ENCODE peak calls at places on chromosomes 1 and 21, in six cellular contexts. Z is IMR-90, R is H9, S is mesenchymal stem cell, N is mesendoderm, X is H1. M is an unnamed sample.

GRCh38 chr1:171116676-171117075 is 26.0 kb downstream of the FMO3 start:
- DNase-seq in Z (peak), R (no peak), S (peak), N (no peak), X (no peak), M (no peak)

GRCh38 chr21:8989883-8990325 is 1531.5 kb upstream of the TPTE start:
- DNase-seq in Z (no peak), R (no peak), S (no peak), N (no peak), X (no peak), M (no peak)

GRCh38 chr1:41313661-41314131 is 47.5 kb upstream of the FOXO6 start:
- DNase-seq in Z (no peak), R (peak), S (peak), N (peak), X (peak), M (no peak)

GRCh38 chr1:116157096-116157495 is 45.9 kb downstream of the MAB21L3 start:
- DNase-seq in Z (no peak), R (no peak), S (no peak), N (no peak), X (no peak), M (no peak)

GRCh38 chr21:46564391-46564790 is 40.5 kb downstream of the S100B start:
- DNase-seq in Z (no peak), R (no peak), S (no peak), N (no peak), X (no peak), M (no peak)

GRCh38 chr1:8239306-8240023 is 78.4 kb upstream of the SLC45A1 start:
- DNase-seq in Z (peak), R (peak), S (peak), N (peak), X (peak), M (peak)

GRCh38 chr1:169546087-169546995 is 39.9 kb downstream of the F5 start:
- DNase-seq in Z (peak), R (peak), S (peak), N (peak), X (no peak), M (peak)

GRCh38 chr1:55129194-55129728 is 85.9 kb downstream of the USP24 start:
- DNase-seq in Z (peak), R (no peak), S (no peak), N (no peak), X (no peak), M (no peak)

GRCh38 chr1:228434674-228435073 is 18.0 kb upstream of the TRIM17 start:
- DNase-seq in Z (no peak), R (no peak), S (no peak), N (peak), X (no peak), M (no peak)

GRCh38 chr1:209565759-209566678 is 17.5 kb upstream of the CAMK1G start:
- DNase-seq in Z (peak), R (peak), S (peak), N (peak), X (peak), M (peak)

GRCh38 chr1:5514519-5515183 is 477.6 kb downstream of the NPHP4 start:
- DNase-seq in Z (peak), R (peak), S (peak), N (peak), X (peak), M (peak)

GRCh38 chr1:7808253-7808844 is 24.3 kb downstream of the PER3 start:
- DNase-seq in Z (peak), R (no peak), S (peak), N (peak), X (no peak), M (no peak)

GRCh38 chr1:212520746-212521145 is 87.8 kb upstream of the ATF3 start:
- DNase-seq in Z (no peak), R (no peak), S (no peak), N (no peak), X (no peak), M (no peak)
- H2BK15ac ChIP-seq in Z (no peak), R (no peak), S (no peak), N (no peak), X (no peak), M (no peak)

GRCh38 chr21:21158376-21158918 is 160.2 kb downstream of the NCAM2 start:
- DNase-seq in Z (no peak), R (no peak), S (no peak), N (no peak), X (no peak), M (no peak)

GRCh38 chr21:21159253-21159899 is 161.2 kb downstream of the NCAM2 start:
- DNase-seq in Z (peak), R (no peak), S (no peak), N (no peak), X (no peak), M (no peak)

GRCh38 chr21:21151231-21151630 is 153.0 kb downstream of the NCAM2 start:
- DNase-seq in Z (no peak), R (no peak), S (no peak), N (no peak), X (no peak), M (no peak)

GRCh38 chr21:21156919-21157318 is 158.7 kb downstream of the NCAM2 start:
- DNase-seq in Z (peak), R (no peak), S (no peak), N (no peak), X (no peak), M (no peak)

GRCh38 chr21:21156397-21156796 is 158.2 kb downstream of the NCAM2 start:
- DNase-seq in Z (no peak), R (no peak), S (no peak), N (no peak), X (no peak), M (no peak)
- H2BK15ac ChIP-seq in Z (no peak), R (no peak), S (no peak), N (no peak), X (no peak), M (no peak)

GRCh38 chr1:31991202-31991601 is 22.5 kb upstream of the KHDRBS1 start:
- DNase-seq in Z (no peak), R (no peak), S (no peak), N (no peak), X (no peak), M (no peak)

GRCh38 chr1:31989964-31990363 is 23.7 kb upstream of the KHDRBS1 start:
- DNase-seq in Z (no peak), R (no peak), S (no peak), N (no peak), X (no peak), M (no peak)

DNA sequence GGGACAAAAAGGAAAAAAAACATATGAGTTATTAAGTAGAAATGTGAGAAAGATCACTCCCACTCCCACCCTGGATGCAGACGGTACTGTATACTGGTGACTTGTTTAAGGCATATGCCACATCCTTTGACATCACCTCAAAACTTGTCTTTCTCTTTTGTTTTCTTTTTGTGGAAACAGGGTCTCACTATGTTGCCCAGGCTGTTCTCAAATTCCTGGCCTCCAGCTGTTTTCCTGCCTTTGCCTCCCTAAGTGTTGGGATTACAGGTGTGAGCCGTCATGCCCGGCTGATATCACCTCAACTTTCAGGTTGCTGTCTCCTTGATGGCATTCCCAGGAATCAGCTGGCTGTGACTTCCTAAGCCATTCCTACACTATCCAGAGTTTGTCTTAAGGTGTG is 18.4 kb upstream of the KHDRBS1 start:
- DNase-seq in Z (no peak), R (no peak), S (no peak), N (no peak), X (no peak), M (no peak)
- H2BK15ac ChIP-seq in Z (no peak), R (no peak), S (no peak), N (no peak), X (no peak), M (no peak)

GRCh38 chr1:14795589-14795988 is 197.1 kb downstream of the KAZN start:
- DNase-seq in Z (no peak), R (no peak), S (no peak), N (no peak), X (no peak), M (no peak)

GRCh38 chr1:14790967-14791366 is 192.5 kb downstream of the KAZN start:
- DNase-seq in Z (no peak), R (no peak), S (no peak), N (no peak), X (no peak), M (no peak)

GRCh38 chr1:14791611-14792010 is 193.1 kb downstream of the KAZN start:
- DNase-seq in Z (no peak), R (no peak), S (no peak), N (no peak), X (no peak), M (no peak)

GRCh38 chr1:14800014-14800413 is 201.5 kb downstream of the KAZN start:
- DNase-seq in Z (no peak), R (no peak), S (no peak), N (no peak), X (no peak), M (no peak)

GRCh38 chr1:14794136-14794768 is 195.8 kb downstream of the KAZN start:
- DNase-seq in Z (no peak), R (no peak), S (no peak), N (no peak), X (no peak), M (no peak)
- H2BK15ac ChIP-seq in Z (no peak), R (no peak), S (no peak), N (no peak), X (no peak), M (no peak)

GRCh38 chr21:40315647-40316046 is 448.4 kb downstream of the PCP4 start:
- DNase-seq in Z (no peak), R (no peak), S (no peak), N (no peak), X (no peak), M (no peak)

GRCh38 chr21:40318371-40318770 is 451.1 kb downstream of the PCP4 start:
- DNase-seq in Z (no peak), R (no peak), S (no peak), N (no peak), X (no peak), M (no peak)
- H2BK15ac ChIP-seq in Z (no peak), R (no peak), S (no peak), N (no peak), X (no peak), M (no peak)

DNA sequence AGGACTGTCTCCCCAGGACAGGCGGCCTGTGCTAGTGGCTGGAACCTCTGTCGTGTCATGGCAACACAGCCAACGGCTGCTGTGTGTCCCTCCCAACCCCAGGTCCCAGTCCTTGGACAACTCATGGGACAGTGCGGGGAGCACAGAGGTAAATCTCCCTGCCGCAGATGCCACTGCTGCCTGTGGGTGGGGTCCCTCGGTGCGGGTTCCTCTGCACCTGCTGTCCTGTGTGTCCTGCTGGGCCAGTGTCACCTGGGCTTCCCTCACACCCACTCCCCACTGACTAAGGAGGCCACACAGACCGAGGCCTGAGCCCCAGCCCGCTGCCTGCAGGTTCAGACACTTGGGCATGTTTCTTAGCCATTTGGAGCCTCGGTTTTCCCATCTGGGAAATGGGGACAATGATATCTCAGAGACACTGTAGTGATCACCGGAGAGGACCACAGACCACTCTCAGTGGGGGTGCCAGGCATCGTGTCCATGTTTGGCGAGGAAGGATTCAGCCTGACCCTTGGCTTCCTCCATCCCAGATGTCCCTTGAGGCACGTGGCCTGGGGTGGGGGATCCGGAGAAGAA is 96.5 kb downstream of the SIK1 start:
- DNase-seq in Z (no peak), R (no peak), S (no peak), N (no peak), X (no peak), M (no peak)
- H2BK15ac ChIP-seq in Z (peak), R (no peak), S (no peak), N (no peak), X (no peak), M (peak)

M was measured in neuronal stem cell.